ENCODE peak calls at places on chromosomes 4 and X, in four cellular contexts. J is Caco-2, W is NCI-H69, D is activated T-helper 1 cell treated with Interleukin-2 at 50 U/mL for 16 hours. H is an unnamed sample.

GRCh38 chr4:61923179-61923578 is 723.1 kb downstream of the ADGRL3 start:
- DNase-seq in W (no peak), J (no peak), D (no peak), H (peak; percentile 23)

GRCh38 chrX:2262679-2263055 is 238.1 kb downstream of the DHRSX start:
- DNase-seq in J (no peak), D (no peak), W (no peak), H (no peak)

GRCh38 chr4:70382691-70383181 is at the start of gene SMR3B:
- DNase-seq in W (no peak), J (no peak), D (no peak), H (no peak)

GRCh38 chr4:762211-763190 is 56.9 kb downstream of the PCGF3 start:
- DNase-seq in D (no peak), W (no peak), J (no peak), H (no peak)

GRCh38 chr4:40205259-40206198 is 8.7 kb downstream of the RHOH start:
- DNase-seq in W (no peak), D (no peak), J (no peak), H (no peak)

GRCh38 chr4:90883519-90883918 is 756.3 kb downstream of the CCSER1 start:
- DNase-seq in J (no peak), D (no peak), W (peak; percentile 14), H (no peak)

GRCh38 chrX:40646489-40647306 is 663 bp downstream of the CXorf38 start:
- DNase-seq in W (peak; percentile 56), J (no peak), D (peak; percentile 5), H (peak; percentile 48)

GRCh38 chr4:163621844-163622243 is 127.4 kb downstream of the TMA16 start:
- DNase-seq in J (no peak), W (no peak), D (no peak), H (no peak)

GRCh38 chr4:173202395-173202794 is 33.8 kb downstream of the GALNT7 start:
- DNase-seq in J (no peak), D (no peak), W (no peak), H (no peak)

GRCh38 chr4:7389719-7390118 is 45.0 kb downstream of the PSAPL1 start:
- DNase-seq in D (no peak), J (no peak), W (no peak), H (no peak)

GRCh38 chr4:163758032-163758431 is 263.5 kb downstream of the TMA16 start:
- DNase-seq in D (no peak), J (no peak), W (no peak), H (no peak)

GRCh38 chrX:129875669-129876068 is 30.3 kb upstream of the UTP14A start:
- DNase-seq in W (no peak), J (no peak), D (no peak), H (peak; percentile 36)

GRCh38 chr4:20217521-20217920 is 34.2 kb upstream of the SLIT2 start:
- DNase-seq in D (no peak), J (no peak), W (no peak), H (no peak)

GRCh38 chr4:86977621-86978184 is 42.9 kb downstream of the AFF1 start:
- DNase-seq in W (peak; percentile 73), J (peak; percentile 69), D (no peak), H (peak; percentile 61)

GRCh38 chrX:153827016-153827415 is 3.3 kb downstream of the PDZD4 start:
- DNase-seq in J (no peak), D (no peak), W (no peak), H (no peak)

GRCh38 chrX:81957900-81958545 is 756.1 kb downstream of the SH3BGRL start:
- DNase-seq in W (peak; percentile 54), D (no peak), J (no peak), H (peak; percentile 49)

GRCh38 chr4:4775493-4776004 is 83.9 kb upstream of the MSX1 start:
- DNase-seq in J (no peak), D (no peak), W (no peak), H (no peak)

GRCh38 chrX:130626521-130626920 is 224.7 kb downstream of the RBMX2 start:
- DNase-seq in D (no peak), W (no peak), J (no peak), H (no peak)

GRCh38 chrX:65196758-65197371 is 220.6 kb upstream of the ZC4H2 start:
- DNase-seq in W (no peak), D (no peak), J (peak; percentile 89), H (peak; percentile 61)

GRCh38 chr4:158580064-158580463 is 58.4 kb downstream of the RXFP1 start:
- DNase-seq in J (no peak), W (no peak), D (no peak), H (no peak)

GRCh38 chr4:74230902-74231499 is 73.1 kb downstream of the MTHFD2L start:
- DNase-seq in D (no peak), J (no peak), W (no peak), H (peak; percentile 63)

GRCh38 chr4:138710297-138710696 is 305.3 kb upstream of the NOCT start:
- DNase-seq in J (no peak), W (no peak), D (no peak), H (no peak)

GRCh38 chr4:73908965-73909364 is 39.8 kb downstream of the CXCL1 start:
- DNase-seq in D (no peak), J (no peak), W (no peak), H (no peak)

GRCh38 chrX:6782831-6783230 is 247.9 kb upstream of the VCX3A start:
- DNase-seq in J (no peak), W (no peak), D (no peak), H (peak; percentile 1)

GRCh38 chr4:76354517-76355473 is 48.3 kb downstream of the STBD1 start:
- DNase-seq in D (no peak), W (no peak), J (no peak), H (no peak)

GRCh38 chrX:77528034-77528433 is 80.8 kb downstream of the FGF16 start:
- DNase-seq in D (no peak), J (no peak), W (no peak), H (no peak)

GRCh38 chr4:144582105-144582850 is 63.7 kb upstream of the HHIP start:
- DNase-seq in J (no peak), D (no peak), W (no peak), H (no peak)

GRCh38 chrX:13201605-13202219 is 118.1 kb downstream of the ATXN3L start:
- DNase-seq in W (no peak), D (no peak), J (no peak), H (no peak)

GRCh38 chrX:65034641-65035450 is 58.6 kb upstream of the ZC4H2 start:
- DNase-seq in J (peak; percentile 84), W (no peak), D (peak; percentile 74), H (peak; percentile 23)

GRCh38 chr4:77525538-77525937 is 80.1 kb upstream of the CXCL13 start:
- DNase-seq in D (no peak), J (no peak), W (no peak), H (no peak)

GRCh38 chr4:23060776-23061175 is 368.0 kb downstream of the GBA3 start:
- DNase-seq in J (no peak), D (no peak), W (no peak), H (no peak)

GRCh38 chr4:74930166-74930565 is 2.8 kb upstream of the PARM1 start:
- DNase-seq in J (no peak), D (no peak), W (no peak), H (no peak)

GRCh38 chrX:119885554-119886428 is 9.9 kb upstream of the AKAP14 start:
- DNase-seq in W (peak; percentile 23), J (peak; percentile 47), D (no peak), H (no peak)

GRCh38 chr4:5162909-5163508 is 111.7 kb downstream of the STK32B start:
- DNase-seq in D (no peak), J (no peak), W (no peak), H (no peak)

GRCh38 chr4:26762650-26763049 is 98.0 kb upstream of the STIM2 start:
- DNase-seq in J (no peak), D (no peak), W (no peak), H (no peak)

GRCh38 chr4:53354012-53354722 is 11.7 kb downstream of the SCFD2 start:
- DNase-seq in J (no peak), D (no peak), W (no peak), H (no peak)

GRCh38 chr4:130165381-130165780 is 1069.4 kb downstream of the C4orf33 start:
- DNase-seq in W (no peak), J (no peak), D (no peak), H (no peak)

GRCh38 chrX:108795240-108795639 is 58.9 kb upstream of the IRS4 start:
- DNase-seq in D (no peak), J (no peak), W (no peak), H (no peak)

GRCh38 chrX:136768469-136769084 is 12.2 kb downstream of the ARHGEF6 start:
- DNase-seq in D (peak; percentile 9), J (no peak), W (peak; percentile 94), H (peak; percentile 53)

H was measured in trophoblast cell.